ENCODE peak calls at places on chromosomes 2 and 18, in eight cellular contexts. B is GM12878, R is endothelial cell of umbilical vein, L is fibroblast of lung, Q is HCT116, Z is IMR-90, N is Karpas-422, Y is PC-3. E is an unnamed sample. For H3K36me3, the result is how much of the 10 kb centered on the place peaks cover.

GRCh38 chr2:8300905-8301304 is 381.0 kb upstream of the ID2 start:
- DNase-seq in Y (no peak), Z (no peak), R (no peak), B (no peak), N (no peak), Q (no peak), L (no peak), E (peak)

GRCh38 chr18:46262856-46263255 is 158.7 kb downstream of the HAUS1 start:
- DNase-seq in R (no peak), B (no peak), Y (no peak), N (no peak), Z (no peak), L (no peak), Q (no peak), E (no peak)

GRCh38 chr18:78926243-78926615 is 53.4 kb upstream of the SALL3 start:
- DNase-seq in Y (no peak), L (no peak), B (no peak), R (no peak), Z (no peak), N (no peak), Q (no peak), E (no peak)

GRCh38 chr2:133821107-133821760 is 253.0 kb upstream of the NCKAP5 start:
- DNase-seq in Z (peak), N (no peak), R (peak), Q (no peak), L (peak), B (no peak), Y (peak), E (no peak)

GRCh38 chr2:54966165-54966819 is 84.0 kb downstream of the RTN4 start:
- DNase-seq in Z (no peak), B (no peak), L (no peak), R (peak), N (no peak), Y (peak), Q (no peak), E (no peak)

GRCh38 chr18:34821669-34822210 is 111.6 kb downstream of the DTNA start:
- DNase-seq in B (no peak), Z (peak), R (no peak), Y (no peak), Q (no peak), N (no peak), L (peak), E (no peak)

GRCh38 chr18:65938592-65939372 is 188.0 kb downstream of the CDH7 start:
- DNase-seq in R (peak), L (peak), Q (peak), B (peak), Y (peak), Z (no peak), N (peak), E (peak)

GRCh38 chr2:238143239-238143951 is 4.9 kb downstream of the KLHL30 start:
- DNase-seq in Y (peak), Q (peak), N (no peak), B (no peak), L (peak), R (no peak), Z (peak), E (no peak)

GRCh38 chr2:216819055-216819454 is 40.8 kb downstream of the TNP1 start:
- DNase-seq in N (no peak), Q (no peak), Z (no peak), Y (no peak), R (no peak), B (no peak), L (no peak), E (no peak)

GRCh38 chr2:216819766-216820165 is 40.1 kb downstream of the TNP1 start:
- DNase-seq in B (no peak), L (no peak), N (no peak), Q (no peak), Z (no peak), Y (no peak), R (no peak), E (no peak)

GRCh38 chr2:216820709-216821108 is 39.2 kb downstream of the TNP1 start:
- DNase-seq in L (no peak), R (no peak), Z (no peak), B (no peak), Y (no peak), Q (no peak), N (no peak), E (no peak)

GRCh38 chr2:216827073-216827725 is 32.7 kb downstream of the TNP1 start:
- DNase-seq in B (no peak), Y (no peak), Q (no peak), Z (peak), N (no peak), R (no peak), L (no peak), E (no peak)

DNA sequence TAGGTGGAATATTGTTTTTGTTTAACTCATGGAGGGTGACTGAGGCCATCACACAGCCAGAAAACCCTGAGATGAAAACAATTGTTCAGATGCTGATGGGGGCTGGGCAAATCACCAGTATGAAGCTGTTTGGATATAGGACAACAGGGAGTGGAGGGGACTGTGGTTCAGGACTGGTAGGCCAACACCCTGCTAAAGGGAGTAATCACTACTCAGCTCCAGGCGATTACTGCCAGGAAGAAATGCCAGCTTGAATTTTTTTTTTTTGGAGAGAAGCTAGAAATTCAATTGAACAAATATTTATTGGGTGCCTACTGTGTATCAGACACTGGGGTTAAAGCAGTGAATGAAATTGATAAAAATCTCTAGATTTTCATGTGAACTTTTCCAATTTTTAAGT is 37.4 kb downstream of the TNP1 start:
- DNase-seq in L (no peak), R (no peak), B (no peak), Y (no peak), Q (no peak), Z (no peak), N (no peak), E (no peak)
- H3K9ac ChIP-seq in L (no peak), R (no peak), B (no peak), Y (no peak), Q (no peak), Z (no peak), N (no peak), E (no peak)

DNA sequence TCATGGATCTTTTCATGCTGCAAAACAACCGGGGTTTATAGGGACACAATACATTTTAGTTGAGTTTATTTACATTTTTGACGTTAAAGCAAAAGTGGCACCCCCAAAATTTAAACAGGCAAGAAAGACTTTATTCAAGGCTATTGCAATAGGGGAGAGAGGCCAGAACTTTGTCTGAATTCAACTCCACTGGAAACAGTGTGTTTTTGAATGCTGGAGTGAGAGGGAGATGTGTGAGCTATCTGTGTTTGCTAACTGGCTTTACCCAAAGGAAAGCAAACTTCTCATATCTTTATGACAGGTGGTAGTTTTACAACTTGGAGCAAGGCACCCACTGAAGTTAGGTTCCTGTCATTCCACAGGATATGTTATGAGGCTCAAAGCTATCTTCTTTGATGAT is 207.4 kb downstream of the AGPS start:
- DNase-seq in Q (no peak), N (no peak), L (no peak), R (no peak), Y (no peak), B (no peak), Z (no peak), E (no peak)
- H3K36me3 ChIP-seq in Q (under half), N (under half), L (under half), R (under half), Y (under half), B (under half), Z (under half), E (under half)

DNA sequence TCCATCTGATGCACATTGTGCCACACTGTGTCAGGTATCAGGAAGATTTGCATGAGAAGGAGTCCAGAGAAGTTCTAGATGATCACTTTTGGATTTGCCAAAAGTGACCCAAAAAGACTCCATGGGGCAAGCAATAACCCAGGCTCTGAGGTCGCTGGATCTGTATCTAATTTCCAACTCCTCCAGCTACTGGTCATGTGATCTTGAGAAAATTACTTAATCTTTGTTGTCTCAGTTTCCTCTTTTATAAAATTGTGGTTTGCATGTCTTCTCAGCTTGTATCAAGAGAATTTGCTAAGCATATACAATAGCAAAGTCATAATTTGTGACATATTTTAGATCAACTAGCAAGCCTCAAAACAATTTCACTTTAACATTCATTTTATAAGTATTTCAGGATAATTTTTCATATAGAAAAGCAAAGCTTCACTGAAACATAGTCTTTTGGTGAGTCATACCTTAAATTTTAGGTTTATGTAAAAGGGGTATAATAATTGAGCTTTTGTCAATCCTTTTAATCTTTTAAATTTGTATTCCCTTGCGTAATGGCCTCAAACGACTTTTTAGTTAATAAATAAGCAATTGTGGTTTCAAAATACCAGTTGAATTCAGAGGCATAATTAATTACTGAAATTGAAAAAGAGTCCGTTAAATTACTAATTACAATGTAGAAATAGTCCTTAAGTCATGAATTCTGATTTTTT is 61.2 kb upstream of the ITGA4 start:
- DNase-seq in Q (no peak), B (no peak), Z (no peak), L (no peak), R (no peak), N (no peak), Y (no peak), E (no peak)
- H3K27ac ChIP-seq in Q (no peak), B (no peak), Z (no peak), L (no peak), R (no peak), N (peak), Y (no peak), E (no peak)

DNA sequence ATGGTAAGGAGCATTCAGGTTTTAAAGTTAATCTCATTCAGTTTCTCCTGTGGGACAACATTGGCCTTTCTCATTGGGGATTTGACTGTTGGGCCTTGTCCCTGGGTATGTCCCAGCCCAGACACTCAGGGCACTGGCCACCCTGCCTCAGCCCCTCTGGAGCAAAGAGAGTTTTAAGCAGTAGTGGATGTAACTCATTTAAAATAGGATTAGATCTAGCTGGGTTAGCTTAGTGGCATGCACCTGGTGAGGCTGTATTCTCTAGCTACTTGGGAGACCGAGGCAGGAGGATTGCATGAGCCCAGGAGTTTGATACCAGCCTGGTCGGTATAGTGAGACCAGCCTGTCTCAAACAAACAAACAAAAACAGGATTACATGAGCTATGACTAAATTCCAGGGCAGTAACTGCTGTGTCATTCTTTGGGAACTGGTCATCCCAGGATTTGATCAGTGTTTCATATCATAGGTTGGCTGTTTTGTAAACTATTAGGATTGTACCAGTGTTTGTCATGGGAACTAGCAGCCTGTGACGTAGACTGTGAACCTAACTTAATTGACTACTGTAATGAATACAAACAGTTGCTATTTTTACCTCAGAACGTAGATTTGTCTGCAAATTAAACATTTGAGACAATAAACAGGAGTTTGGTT is 12.5 kb downstream of the INPP4A start:
- DNase-seq in Q (no peak), Z (peak), L (peak), R (peak), Y (peak), B (no peak), N (no peak), E (no peak)
- H3K9ac ChIP-seq in Q (peak), Z (no peak), L (no peak), R (no peak), Y (peak), B (no peak), N (no peak), E (no peak)

GRCh38 chr2:239165206-239165831 is 235.5 kb downstream of the HDAC4 start:
- DNase-seq in B (no peak), Q (no peak), Z (no peak), N (no peak), Y (no peak), L (no peak), R (no peak), E (no peak)
- H3K36me3 ChIP-seq in B (under half), Q (under half), Z (under half), N (under half), Y (under half), L (under half), R (under half), E (under half)

GRCh38 chr2:20633001-20633400 is 17.9 kb downstream of the HS1BP3 start:
- DNase-seq in Z (no peak), N (no peak), R (no peak), Q (no peak), Y (no peak), L (no peak), B (no peak), E (no peak)

GRCh38 chr2:20629581-20630291 is 21.2 kb downstream of the HS1BP3 start:
- DNase-seq in B (no peak), R (no peak), N (no peak), Q (no peak), L (no peak), Y (no peak), Z (no peak), E (no peak)

GRCh38 chr2:20630967-20631366 is 19.9 kb downstream of the HS1BP3 start:
- DNase-seq in B (no peak), L (no peak), R (no peak), Z (no peak), Q (no peak), Y (no peak), N (no peak), E (no peak)

GRCh38 chr2:20632446-20632990 is 18.4 kb downstream of the HS1BP3 start:
- DNase-seq in Y (no peak), Q (no peak), B (no peak), N (no peak), R (no peak), Z (no peak), L (no peak), E (no peak)

DNA sequence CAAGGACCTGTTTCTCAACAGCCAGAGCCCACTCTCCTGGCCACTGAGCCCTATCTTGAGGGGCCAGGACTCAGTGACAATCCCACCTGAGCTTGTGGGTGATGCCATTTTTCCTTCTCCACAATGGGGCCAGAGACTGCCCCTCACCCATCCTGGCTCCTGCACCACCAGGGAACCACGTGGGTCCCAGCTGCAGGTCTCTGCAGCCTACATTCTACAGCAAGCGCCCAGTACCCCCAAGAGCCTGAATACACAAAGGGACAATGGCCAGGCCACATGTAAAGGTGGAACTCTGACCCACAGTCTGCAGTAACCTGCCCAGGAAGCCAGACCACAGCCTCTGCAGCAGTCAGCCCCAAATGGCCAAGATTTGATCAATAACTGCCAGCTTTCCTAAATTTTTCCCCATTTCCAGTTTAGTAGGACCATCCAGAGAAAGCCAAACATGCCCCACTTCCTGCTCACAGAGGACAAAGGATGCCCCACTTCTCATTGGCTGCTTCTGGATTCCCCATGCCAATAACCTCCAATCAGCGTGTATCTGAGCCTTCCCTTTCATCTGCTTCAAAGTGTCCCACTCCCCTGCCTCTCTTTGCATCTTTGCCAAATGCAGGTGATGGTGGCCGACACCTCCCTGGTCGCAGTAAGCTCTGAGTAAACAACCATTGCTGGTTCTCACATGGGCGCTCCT is 19.1 kb downstream of the HS1BP3 start:
- DNase-seq in Y (no peak), L (no peak), N (no peak), Z (no peak), R (no peak), Q (no peak), B (no peak), E (no peak)
- H3K27ac ChIP-seq in Y (no peak), L (no peak), N (no peak), Z (no peak), R (no peak), Q (no peak), B (no peak), E (no peak)

GRCh38 chr2:160205511-160205910 is 5.4 kb upstream of the ITGB6 start:
- DNase-seq in L (peak), Z (peak), R (peak), Y (peak), N (no peak), B (no peak), Q (peak), E (peak)
- H3K9ac ChIP-seq in L (no peak), Z (no peak), R (peak), Y (peak), N (no peak), B (no peak), Q (peak), E (no peak)

DNA sequence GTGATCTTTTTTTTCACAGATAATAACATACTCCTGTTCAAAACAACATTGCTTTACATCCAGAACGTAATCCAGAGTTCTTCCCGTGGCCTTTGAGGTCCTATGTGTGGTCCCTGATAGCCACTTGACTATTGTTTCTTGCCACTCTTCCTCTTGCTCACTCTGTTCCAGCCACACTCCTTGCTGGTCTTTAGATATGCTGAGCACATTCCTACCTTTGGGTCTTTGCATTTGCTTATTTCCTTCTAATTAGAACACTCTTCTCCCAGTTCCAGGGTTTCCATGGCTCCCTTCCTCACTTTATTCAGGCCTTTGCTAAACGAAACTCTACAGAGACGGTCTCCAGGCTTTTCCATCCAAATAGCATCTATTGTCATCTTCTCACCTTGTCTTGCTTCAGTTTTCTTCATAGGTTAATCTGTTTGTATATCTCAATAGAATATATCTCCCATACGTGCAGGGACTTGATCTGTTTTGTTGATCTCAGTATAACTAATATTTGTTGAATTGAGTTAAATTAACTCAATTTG is 59.9 kb downstream of the ACSL3 start:
- DNase-seq in Q (no peak), N (no peak), L (no peak), Z (no peak), Y (no peak), R (no peak), B (no peak), E (no peak)
- H3K36me3 ChIP-seq in Q (under half), N (under half), L (under half), Z (under half), Y (half or more), R (under half), B (under half), E (under half)

DNA sequence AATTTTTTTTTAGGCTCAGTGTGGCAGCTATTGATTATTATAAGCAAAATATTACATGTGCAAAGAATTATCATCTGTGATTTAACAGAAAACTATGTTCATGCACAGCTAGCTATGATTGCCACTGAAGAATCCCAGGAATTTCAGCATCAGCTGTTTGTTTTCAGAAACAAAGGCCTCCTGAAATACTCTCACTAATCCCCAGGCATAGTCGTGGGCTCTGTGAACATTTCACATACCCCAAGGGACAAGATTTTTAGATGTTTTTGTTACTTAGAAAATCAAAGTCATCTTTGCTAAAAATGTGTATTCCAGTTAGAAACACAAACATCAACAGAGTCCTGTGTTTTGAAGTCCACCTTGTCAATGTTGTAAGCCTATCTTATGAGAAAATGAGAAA is 156.1 kb downstream of the MYO1B start:
- DNase-seq in L (no peak), B (no peak), N (no peak), Q (no peak), R (no peak), Y (no peak), Z (peak), E (no peak)
- H3K27ac ChIP-seq in L (peak), B (no peak), N (no peak), Q (no peak), R (no peak), Y (no peak), Z (peak), E (no peak)

GRCh38 chr2:187580462-187581124 is 26.4 kb upstream of the TFPI start:
- DNase-seq in Z (peak), L (peak), Q (peak), B (no peak), Y (peak), R (peak), N (peak), E (no peak)

GRCh38 chr2:187586091-187586632 is 31.9 kb upstream of the TFPI start:
- DNase-seq in R (peak), Q (no peak), N (no peak), L (peak), Z (peak), B (peak), Y (peak), E (no peak)

GRCh38 chr2:187576906-187577305 is 22.7 kb upstream of the TFPI start:
- DNase-seq in Z (peak), L (no peak), N (no peak), B (no peak), Y (no peak), Q (no peak), R (peak), E (no peak)

GRCh38 chr2:187577310-187577709 is 23.1 kb upstream of the TFPI start:
- DNase-seq in Z (no peak), R (no peak), L (no peak), N (no peak), B (no peak), Q (peak), Y (peak), E (no peak)

GRCh38 chr2:187581125-187581896 is 27.1 kb upstream of the TFPI start:
- DNase-seq in R (peak), Y (peak), Q (peak), N (peak), B (no peak), L (peak), Z (peak), E (peak)
- H3K9ac ChIP-seq in R (peak), Y (peak), Q (no peak), N (no peak), B (no peak), L (no peak), Z (peak), E (no peak)